ENCODE peak calls at places on chromosomes 5 and 9, in four cellular contexts. X, N, Q and R are unnamed samples.

GRCh38 chr5:148794275-148794674 is 32.1 kb upstream of the ADRB2 start:
- DNase-seq in X (no peak), N (no peak), Q (no peak), R (no peak)

GRCh38 chr9:86980802-86981201 is 33.5 kb upstream of the GAS1 start:
- DNase-seq in X (no peak), N (no peak), Q (no peak), R (no peak)

GRCh38 chr5:82597437-82597836 is 319.3 kb upstream of the RPS23 start:
- DNase-seq in X (no peak), N (peak), Q (no peak), R (no peak)

GRCh38 chr9:105118646-105119045 is 125.8 kb upstream of the SLC44A1 start:
- DNase-seq in X (no peak), N (no peak), Q (no peak), R (no peak)

GRCh38 chr9:16726718-16727451 is 143.6 kb downstream of the BNC2 start:
- DNase-seq in X (no peak), N (peak), Q (no peak), R (no peak)

GRCh38 chr5:31809037-31809910 is 170.3 kb downstream of the PDZD2 start:
- DNase-seq in X (peak), N (peak), Q (no peak), R (peak)

GRCh38 chr5:97163360-97163764 is 19.7 kb downstream of the RIOK2 start:
- DNase-seq in X (no peak), N (no peak), Q (no peak), R (no peak)

GRCh38 chr5:31990701-31991110 is 183.4 kb downstream of the GOLPH3 start:
- DNase-seq in X (no peak), N (no peak), Q (no peak), R (no peak)

GRCh38 chr5:151770383-151771258 is 1.1 kb upstream of the G3BP1 start:
- DNase-seq in X (no peak), N (peak), Q (no peak), R (peak)

GRCh38 chr5:36653046-36653445 is 46.6 kb downstream of the SLC1A3 start:
- DNase-seq in X (no peak), N (no peak), Q (no peak), R (no peak)

GRCh38 chr9:114691046-114691955 is 9.3 kb upstream of the TEX48 start:
- DNase-seq in X (no peak), N (no peak), Q (peak), R (no peak)

GRCh38 chr9:125992557-125992956 is 245.4 kb downstream of the PBX3 start:
- DNase-seq in X (no peak), N (no peak), Q (no peak), R (no peak)

GRCh38 chr5:149358294-149358651 is 427 bp downstream of the PCYOX1L start:
- DNase-seq in X (no peak), N (no peak), Q (no peak), R (no peak)

GRCh38 chr9:107243757-107244156 is 39.3 kb upstream of the RAD23B start:
- DNase-seq in X (peak), N (no peak), Q (no peak), R (peak)

GRCh38 chr5:6482735-6483134 is 34.1 kb downstream of the UBE2QL1 start:
- DNase-seq in X (no peak), N (no peak), Q (no peak), R (no peak)

GRCh38 chr9:133130721-133131244 is 9.7 kb upstream of the RALGDS start:
- DNase-seq in X (no peak), N (no peak), Q (no peak), R (no peak)

GRCh38 chr5:107570805-107571531 is 99.8 kb downstream of the EFNA5 start:
- DNase-seq in X (peak), N (peak), Q (peak), R (no peak)

GRCh38 chr9:106896695-106897094 is 33.7 kb downstream of the ZNF462 start:
- DNase-seq in X (no peak), N (no peak), Q (no peak), R (no peak)

GRCh38 chr5:177388521-177389052 is 4.4 kb downstream of the SLC34A1 start:
- DNase-seq in X (no peak), N (no peak), Q (no peak), R (no peak)

GRCh38 chr5:32916648-32917047 is 205.5 kb downstream of the NPR3 start:
- DNase-seq in X (peak), N (peak), Q (no peak), R (no peak)

GRCh38 chr5:14136228-14136627 is 6.9 kb upstream of the TRIO start:
- DNase-seq in X (no peak), N (no peak), Q (no peak), R (no peak)

GRCh38 chr9:111599948-111600343 is 499 bp upstream of the PTGR1 start:
- DNase-seq in X (no peak), N (no peak), Q (no peak), R (no peak)

GRCh38 chr9:8492679-8493078 is 693.1 kb upstream of the DMAC1 start:
- DNase-seq in X (no peak), N (no peak), Q (no peak), R (no peak)

GRCh38 chr9:133250741-133251170 is 24.2 kb downstream of the ABO start:
- DNase-seq in X (no peak), N (no peak), Q (no peak), R (no peak)

GRCh38 chr9:2285411-2285810 is 270.3 kb downstream of the SMARCA2 start:
- DNase-seq in X (no peak), N (no peak), Q (no peak), R (no peak)

GRCh38 chr9:131731237-131731995 is 8.5 kb downstream of the RAPGEF1 start:
- DNase-seq in X (peak), N (no peak), Q (no peak), R (no peak)

GRCh38 chr5:5523066-5523505 is 100.6 kb downstream of the ICE1 start:
- DNase-seq in X (peak), N (no peak), Q (peak), R (no peak)

GRCh38 chr9:27261517-27262211 is 35.3 kb downstream of the EQTN start:
- DNase-seq in X (peak), N (no peak), Q (no peak), R (no peak)

GRCh38 chr9:98742325-98743280 is 33.9 kb upstream of the GABBR2 start:
- DNase-seq in X (no peak), N (no peak), Q (no peak), R (no peak)

GRCh38 chr5:59199868-59200267 is 617.0 kb downstream of the RAB3C start:
- DNase-seq in X (no peak), N (no peak), Q (no peak), R (no peak)

GRCh38 chr5:34500236-34500836 is 155.8 kb upstream of the RAI14 start:
- DNase-seq in X (peak), N (no peak), Q (no peak), R (no peak)

GRCh38 chr9:26685857-26686256 is 206.7 kb downstream of the CAAP1 start:
- DNase-seq in X (no peak), N (no peak), Q (no peak), R (no peak)

GRCh38 chr9:524008-524407 is 309.3 kb downstream of the DOCK8 start:
- DNase-seq in X (no peak), N (no peak), Q (no peak), R (no peak)

GRCh38 chr5:176373100-176373818 is 8.0 kb downstream of the ARL10 start:
- DNase-seq in X (no peak), N (no peak), Q (no peak), R (peak)

GRCh38 chr5:167064199-167064811 is 1227.1 kb upstream of the WWC1 start:
- DNase-seq in X (no peak), N (no peak), Q (no peak), R (no peak)

GRCh38 chr9:34500623-34501267 is 22.0 kb downstream of the ENHO start:
- DNase-seq in X (peak), N (peak), Q (no peak), R (peak)

GRCh38 chr5:112648264-112648663 is 89.4 kb upstream of the APC start:
- DNase-seq in X (no peak), N (no peak), Q (no peak), R (no peak)

GRCh38 chr9:12314589-12314988 is 378.6 kb upstream of the TYRP1 start:
- DNase-seq in X (no peak), N (no peak), Q (no peak), R (no peak)

GRCh38 chr5:147403659-147404640 is 105.9 kb downstream of the DPYSL3 start:
- DNase-seq in X (no peak), N (no peak), Q (peak), R (no peak)
- TF ChIP-seq CBFB in X (no peak), N (no peak), Q (peak), R (no peak)

GRCh38 chr5:156543348-156543747 is 216.4 kb downstream of the SGCD start:
- DNase-seq in X (no peak), N (no peak), Q (no peak), R (no peak)
- TF ChIP-seq CBFB in X (no peak), N (no peak), Q (no peak), R (no peak)

DNA sequence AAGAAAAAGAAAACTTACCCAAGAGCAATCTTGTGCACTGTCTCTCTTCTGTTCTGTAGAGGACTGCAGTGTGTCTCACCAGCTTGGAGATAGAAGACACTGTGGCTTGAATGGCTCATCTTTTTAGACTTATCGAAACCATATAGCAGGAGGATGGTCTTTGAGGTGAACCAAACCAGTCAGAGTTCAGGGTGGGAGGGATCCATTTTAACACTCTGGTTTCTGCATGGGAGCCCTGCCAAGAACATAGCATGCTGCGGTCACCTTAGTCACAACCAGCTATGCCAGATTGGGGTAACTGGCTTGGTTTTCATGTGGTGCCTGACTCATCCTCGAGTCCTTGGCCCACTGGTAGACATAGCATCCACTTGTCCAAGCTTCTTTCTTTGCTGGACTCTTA is 135.1 kb downstream of the PAPPA start:
- DNase-seq in X (no peak), N (no peak), Q (no peak), R (no peak)
- TF ChIP-seq CBFB in X (no peak), N (no peak), Q (no peak), R (no peak)

GRCh38 chr5:142652563-142652962 is 33.3 kb downstream of the FGF1 start:
- DNase-seq in X (no peak), N (no peak), Q (no peak), R (no peak)

GRCh38 chr5:142657446-142657845 is 28.4 kb downstream of the FGF1 start:
- DNase-seq in X (no peak), N (no peak), Q (no peak), R (no peak)

GRCh38 chr5:142655339-142656267 is 30.3 kb downstream of the FGF1 start:
- DNase-seq in X (peak), N (peak), Q (no peak), R (peak)

GRCh38 chr5:142653321-142653720 is 32.6 kb downstream of the FGF1 start:
- DNase-seq in X (no peak), N (no peak), Q (no peak), R (no peak)

DNA sequence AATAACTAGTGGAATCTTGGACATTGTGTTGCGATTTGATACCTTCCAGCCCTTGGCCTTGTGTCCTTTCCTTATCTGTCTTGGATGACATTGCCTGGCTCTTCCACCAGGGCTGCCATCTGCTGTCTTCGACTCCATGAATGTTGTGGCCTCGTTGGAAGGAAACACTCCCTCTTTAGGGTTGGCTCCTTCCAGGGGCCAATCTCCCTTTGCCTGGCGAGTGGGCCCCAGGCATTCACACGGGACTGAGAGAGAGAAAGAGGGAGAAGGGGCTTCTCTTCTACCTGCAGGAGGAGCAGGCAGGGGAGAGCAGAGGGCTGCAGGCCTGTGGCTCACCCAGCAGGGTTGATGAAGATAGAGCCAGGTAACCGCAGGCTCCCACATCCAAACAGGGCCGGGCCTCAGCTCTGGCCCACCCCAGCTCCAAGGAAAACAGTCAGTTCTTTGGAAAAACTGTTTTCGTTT is 31.3 kb downstream of the FGF1 start:
- DNase-seq in X (no peak), N (no peak), Q (no peak), R (no peak)
- TF ChIP-seq CBFB in X (no peak), N (no peak), Q (no peak), R (no peak)

GRCh38 chr5:98904786-98905185 is 24.0 kb downstream of the CHD1 start:
- DNase-seq in X (no peak), N (no peak), Q (no peak), R (no peak)

GRCh38 chr5:98902733-98903132 is 26.1 kb downstream of the CHD1 start:
- DNase-seq in X (no peak), N (no peak), Q (no peak), R (no peak)

GRCh38 chr5:98898743-98899142 is 30.1 kb downstream of the CHD1 start:
- DNase-seq in X (no peak), N (no peak), Q (no peak), R (no peak)

GRCh38 chr5:98899456-98899855 is 29.4 kb downstream of the CHD1 start:
- DNase-seq in X (no peak), N (no peak), Q (no peak), R (no peak)
- TF ChIP-seq CBFB in X (no peak), N (no peak), Q (no peak), R (no peak)